ENCODE peak calls at places on chromosomes 4 and X, in four cellular contexts. R, S, L and K are unnamed samples.

GRCh38 chr4:124610214-124610613 is 102.3 kb downstream of the ANKRD50 start:
- DNase-seq in R (no peak), L (no peak), S (no peak), K (no peak)

GRCh38 chr4:1081689-1082040 is 31.7 kb downstream of the RNF212 start:
- DNase-seq in R (no peak), L (no peak), S (no peak), K (no peak)

GRCh38 chr4:15882675-15883086 is 55.9 kb downstream of the FGFBP1 start:
- DNase-seq in L (peak), S (peak), R (peak), K (peak)

GRCh38 chr4:15420642-15421041 is 7.2 kb upstream of the C1QTNF7 start:
- DNase-seq in S (no peak), L (no peak), R (no peak), K (no peak)

GRCh38 chr4:10093801-10094552 is 22.6 kb downstream of the WDR1 start:
- DNase-seq in R (no peak), L (no peak), S (no peak), K (no peak)

GRCh38 chrX:9291666-9292065 is 173.2 kb upstream of the TBL1X start:
- DNase-seq in L (no peak), S (no peak), R (peak), K (no peak)

GRCh38 chr4:79661196-79661595 is 253.2 kb upstream of the GK2 start:
- DNase-seq in R (no peak), L (no peak), S (no peak), K (no peak)

GRCh38 chr4:86940920-86941460 is 6.2 kb downstream of the AFF1 start:
- DNase-seq in S (no peak), L (no peak), R (no peak), K (no peak)

GRCh38 chr4:18025263-18025662 is 3.7 kb upstream of the LCORL start:
- DNase-seq in L (no peak), S (no peak), R (no peak), K (no peak)

GRCh38 chrX:39755152-39756032 is 342.4 kb downstream of the BCOR start:
- DNase-seq in R (no peak), S (peak), L (no peak), K (peak)

GRCh38 chr4:78692815-78693156 is 83.4 kb upstream of the BMP2K start:
- DNase-seq in R (no peak), L (no peak), S (no peak), K (no peak)

GRCh38 chr4:163755013-163755412 is 260.5 kb downstream of the TMA16 start:
- DNase-seq in S (no peak), L (peak), R (no peak), K (no peak)
- TF ChIP-seq ETV6 in S (no peak), L (no peak), R (no peak), K (no peak)

GRCh38 chrX:1464282-1465131 is 11.8 kb upstream of the ASMTL start:
- DNase-seq in R (no peak), L (no peak), S (no peak), K (no peak)

GRCh38 chrX:1468250-1468772 is 15.6 kb upstream of the ASMTL start:
- DNase-seq in R (no peak), S (no peak), L (peak), K (no peak)

GRCh38 chrX:1465261-1466231 is 12.8 kb upstream of the ASMTL start:
- DNase-seq in S (no peak), L (no peak), R (no peak), K (no peak)

GRCh38 chrX:1466971-1467561 is 14.4 kb upstream of the ASMTL start:
- DNase-seq in L (no peak), S (no peak), R (no peak), K (no peak)

DNA sequence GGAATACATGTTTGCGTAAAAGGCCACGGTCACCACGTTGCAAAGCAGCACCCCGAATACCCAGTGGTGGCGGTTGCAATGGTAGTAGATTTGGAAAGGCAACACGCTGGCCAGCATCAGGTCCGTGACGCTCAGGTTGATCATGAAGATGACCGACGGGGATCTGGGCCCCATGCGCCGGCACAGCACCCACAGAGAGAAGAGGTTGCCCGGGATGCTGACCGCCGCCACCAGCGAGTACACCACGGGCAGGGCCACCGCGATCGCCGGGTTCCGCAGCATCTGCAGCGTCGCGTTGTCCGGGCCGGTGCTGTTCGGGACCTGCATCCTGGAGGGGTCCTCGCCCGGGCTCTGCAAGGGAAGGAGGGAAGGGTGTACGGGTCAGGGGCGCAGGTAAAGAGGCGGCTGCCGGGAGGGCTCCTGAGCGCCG is 13.5 kb upstream of the ASMTL start:
- DNase-seq in S (no peak), R (no peak), L (no peak), K (no peak)
- TF ChIP-seq ETV6 in S (no peak), R (no peak), L (no peak), K (no peak)

GRCh38 chrX:78307665-78308064 is 19.7 kb downstream of the CYSLTR1 start:
- DNase-seq in S (no peak), R (no peak), L (no peak), K (no peak)
- TF ChIP-seq ETV6 in S (no peak), R (no peak), L (no peak), K (no peak)

DNA sequence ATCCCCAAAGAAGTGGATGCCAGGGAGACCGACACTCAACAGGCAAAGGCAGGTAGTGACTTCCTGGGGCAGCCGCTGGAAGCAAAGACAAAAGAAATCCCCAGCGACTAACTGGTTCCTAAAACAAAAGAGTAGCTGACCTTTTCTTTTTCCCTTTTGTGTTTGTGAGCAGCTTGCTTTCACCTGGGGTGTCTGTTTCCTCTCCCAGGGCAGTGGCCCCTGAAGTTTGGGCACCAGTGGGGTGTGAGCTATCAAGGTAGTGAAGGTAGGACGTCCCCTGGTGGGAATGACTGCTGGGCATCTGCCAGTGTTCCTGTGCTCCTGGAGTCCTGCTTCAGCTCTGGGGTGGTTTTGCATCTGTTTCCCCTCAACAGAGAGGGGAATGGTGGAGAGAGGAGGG is 41.6 kb upstream of the STIM2 start:
- DNase-seq in S (no peak), L (no peak), R (no peak), K (no peak)
- TF ChIP-seq ETV6 in S (no peak), L (no peak), R (no peak), K (no peak)

DNA sequence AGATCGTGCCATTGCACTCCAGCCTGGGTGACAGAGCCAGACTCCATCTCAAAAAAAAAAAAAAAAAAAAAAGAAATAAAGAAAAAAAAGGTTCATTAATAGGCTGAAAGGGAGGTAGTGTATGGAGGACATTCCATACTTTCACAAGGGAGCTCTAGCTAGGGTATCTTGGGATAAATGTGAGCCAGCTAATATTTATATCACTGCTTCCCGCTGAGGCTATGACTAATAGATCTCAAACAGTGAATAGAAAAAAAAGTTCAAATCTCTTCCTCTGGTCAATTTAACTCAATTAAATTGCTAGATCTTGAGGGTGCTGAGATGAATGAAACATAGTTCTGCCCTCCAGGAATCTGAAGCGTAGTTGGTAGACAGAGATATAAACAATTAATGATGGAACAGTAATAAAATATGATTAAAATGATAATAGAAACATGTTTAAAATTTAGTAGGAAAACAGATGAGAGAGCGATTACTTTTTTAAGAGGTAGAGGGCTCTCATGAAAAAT is 55.7 kb upstream of the SHISA3 start:
- DNase-seq in R (no peak), S (no peak), L (no peak), K (no peak)
- TF ChIP-seq ETV6 in R (no peak), S (no peak), L (no peak), K (no peak)

GRCh38 chr4:53015681-53016080 is 153.6 kb downstream of the RASL11B start:
- DNase-seq in R (peak), L (no peak), S (peak), K (peak)

GRCh38 chr4:53014368-53014767 is 152.3 kb downstream of the RASL11B start:
- DNase-seq in L (no peak), R (no peak), S (no peak), K (no peak)

GRCh38 chr4:53016099-53016498 is 154.0 kb downstream of the RASL11B start:
- DNase-seq in S (no peak), R (no peak), L (no peak), K (no peak)

GRCh38 chr4:53013873-53014272 is 151.8 kb downstream of the RASL11B start:
- DNase-seq in R (no peak), L (no peak), S (no peak), K (no peak)

GRCh38 chr4:53014881-53015280 is 152.8 kb downstream of the RASL11B start:
- DNase-seq in S (no peak), L (no peak), R (no peak), K (no peak)
- TF ChIP-seq ETV6 in S (no peak), L (no peak), R (no peak), K (no peak)

GRCh38 chrX:129037389-129037788 is 485.9 kb downstream of the SMARCA1 start:
- DNase-seq in R (no peak), S (no peak), L (no peak), K (no peak)
- TF ChIP-seq ETV6 in R (no peak), S (no peak), L (no peak), K (no peak)